ENCODE peak calls at places on chromosomes 1 and 21, in five cellular contexts. T is fibroblast of mammary gland; N is cardiac muscle cell; S is progenitor cell of endocrine pancreas; C is CD4-positive, alpha-beta T cell. P is an unnamed sample.

GRCh38 chr1:90936731-90937130 is 85.1 kb downstream of the ZNF644 start:
- DNase-seq in T (no peak), N (peak), C (no peak), S (no peak), P (no peak)

GRCh38 chr1:205709059-205709398 is 28.7 kb upstream of the SLC45A3 start:
- DNase-seq in S (no peak), C (no peak), T (peak), N (peak), P (peak)

GRCh38 chr1:6222644-6223043 is 13.1 kb downstream of the ICMT start:
- DNase-seq in C (no peak), S (no peak), N (peak), T (peak), P (peak)

GRCh38 chr1:86515597-86515996 is 31.3 kb upstream of the CLCA4 start:
- DNase-seq in C (no peak), T (peak), S (no peak), N (peak), P (no peak)

GRCh38 chr1:16143566-16144324 is 12.1 kb downstream of the EPHA2 start:
- DNase-seq in N (peak), S (peak), C (no peak), T (no peak), P (peak)

GRCh38 chr1:33155877-33156538 is 25.8 kb downstream of the TRIM62 start:
- DNase-seq in N (no peak), T (no peak), S (no peak), C (no peak), P (no peak)

GRCh38 chr1:10251325-10252103 is 41.1 kb downstream of the KIF1B start:
- DNase-seq in S (no peak), T (peak), N (peak), C (no peak), P (peak)

GRCh38 chr1:44676484-44677200 is 2.1 kb downstream of the ARMH1 start:
- DNase-seq in S (no peak), T (peak), C (no peak), N (peak), P (peak)

GRCh38 chr1:19250629-19251304 is 557 bp downstream of the EMC1 start:
- DNase-seq in S (no peak), T (no peak), C (no peak), N (no peak), P (no peak)

GRCh38 chr1:226476657-226477319 is 68.9 kb upstream of the PARP1 start:
- DNase-seq in N (no peak), S (no peak), C (no peak), T (no peak), P (no peak)

GRCh38 chr1:231743966-231744365 is 117.4 kb downstream of the DISC1 start:
- DNase-seq in S (no peak), N (no peak), C (no peak), T (no peak), P (no peak)

GRCh38 chr1:6743189-6744101 is 41.8 kb upstream of the CAMTA1 start:
- DNase-seq in N (peak), C (no peak), T (peak), S (no peak), P (peak)

GRCh38 chr1:196302981-196303380 is 305.3 kb downstream of the KCNT2 start:
- DNase-seq in T (no peak), C (no peak), S (no peak), N (no peak), P (no peak)

GRCh38 chr1:6248798-6249731 is 5.1 kb downstream of the HES3 start:
- DNase-seq in C (no peak), S (no peak), N (peak), T (peak), P (no peak)

GRCh38 chr1:56502700-56503245 is 76.6 kb downstream of the PLPP3 start:
- DNase-seq in N (peak), C (no peak), T (peak), S (no peak), P (peak)

GRCh38 chr1:151106891-151107290 is 36.3 kb downstream of the GABPB2 start:
- DNase-seq in S (no peak), T (peak), N (peak), C (no peak), P (peak)

GRCh38 chr21:37006521-37007291 is at the start of gene RIPPLY3:
- DNase-seq in T (no peak), N (peak), C (no peak), S (peak), P (no peak)

GRCh38 chr1:170685166-170685565 is 21.2 kb downstream of the PRRX1 start:
- DNase-seq in S (no peak), T (peak), C (no peak), N (peak), P (peak)

GRCh38 chr1:4161271-4162006 is 261.4 kb upstream of the C1orf174 start:
- DNase-seq in S (no peak), T (no peak), C (no peak), N (no peak), P (no peak)

GRCh38 chr1:231630558-231631205 is 4.1 kb downstream of the DISC1 start:
- DNase-seq in C (no peak), T (no peak), N (peak), S (no peak), P (peak)

GRCh38 chr1:104765115-104765514 is 1015.4 kb downstream of the AMY1C start:
- DNase-seq in C (no peak), S (no peak), N (no peak), T (no peak), P (no peak)

GRCh38 chr1:70355111-70355407 is 537 bp upstream of the ANKRD13C start:
- DNase-seq in S (no peak), N (no peak), C (no peak), T (no peak), P (no peak)

GRCh38 chr1:181504294-181505115 is 21.2 kb downstream of the CACNA1E start:
- DNase-seq in C (no peak), T (peak), S (no peak), N (peak), P (no peak)

GRCh38 chr1:116560704-116561490 is 9.9 kb downstream of the CD58 start:
- DNase-seq in C (no peak), T (no peak), S (no peak), N (no peak), P (no peak)

GRCh38 chr1:59692591-59692990 is 122.2 kb upstream of the HOOK1 start:
- DNase-seq in T (peak), N (peak), S (no peak), C (no peak), P (peak)

GRCh38 chr1:243481101-243481500 is 225.3 kb downstream of the SDCCAG8 start:
- DNase-seq in S (no peak), N (no peak), C (no peak), T (no peak), P (no peak)

GRCh38 chr1:41977329-41977728 is 58.6 kb upstream of the HIVEP3 start:
- DNase-seq in N (no peak), S (no peak), T (no peak), C (no peak), P (no peak)

GRCh38 chr1:174209347-174210187 is 50.2 kb downstream of the RABGAP1L start:
- DNase-seq in S (no peak), T (no peak), N (no peak), C (no peak), P (no peak)

GRCh38 chr1:236605030-236605806 is 902 bp upstream of the HEATR1 start:
- DNase-seq in S (no peak), C (no peak), T (no peak), N (no peak), P (no peak)

GRCh38 chr1:194227157-194227556 is 1040.7 kb upstream of the B3GALT2 start:
- DNase-seq in S (no peak), C (no peak), N (no peak), T (no peak), P (no peak)

GRCh38 chr1:10178602-10179407 is 31.6 kb upstream of the KIF1B start:
- DNase-seq in S (no peak), T (no peak), N (no peak), C (no peak), P (no peak)

GRCh38 chr1:28091043-28091781 is 2.8 kb upstream of the EYA3 start:
- DNase-seq in C (peak), S (peak), N (peak), T (peak), P (peak)

GRCh38 chr1:67149179-67149770 is 14.5 kb upstream of the C1orf141 start:
- DNase-seq in S (peak), T (peak), C (peak), N (peak), P (peak)

GRCh38 chr1:60573726-60574409 is 500.3 kb upstream of the C1orf87 start:
- DNase-seq in N (peak), S (no peak), C (no peak), T (peak), P (no peak)

GRCh38 chr1:117591248-117591647 is 14.6 kb upstream of the TENT5C start:
- DNase-seq in S (no peak), T (no peak), N (no peak), C (no peak), P (no peak)

GRCh38 chr1:117589531-117589930 is 16.3 kb upstream of the TENT5C start:
- DNase-seq in T (no peak), C (no peak), S (no peak), N (no peak), P (no peak)

GRCh38 chr1:117587479-117588356 is 18.1 kb upstream of the TENT5C start:
- DNase-seq in S (no peak), N (no peak), T (no peak), C (no peak), P (no peak)

GRCh38 chr1:117592155-117592554 is 13.7 kb upstream of the TENT5C start:
- DNase-seq in T (no peak), S (no peak), C (no peak), N (no peak), P (no peak)

GRCh38 chr1:117590273-117590925 is 15.4 kb upstream of the TENT5C start:
- DNase-seq in S (no peak), C (no peak), T (no peak), N (no peak), P (no peak)
- TF ChIP-seq CTCF in S (no peak), C (no peak), T (no peak), N (no peak), P (no peak)

GRCh38 chr1:197619008-197619640 is 156.2 kb downstream of the DENND1B start:
- DNase-seq in S (no peak), C (no peak), N (peak), T (peak), P (peak)
- TF ChIP-seq CTCF in S (peak), C (peak), N (peak), T (peak), P (peak)

DNA sequence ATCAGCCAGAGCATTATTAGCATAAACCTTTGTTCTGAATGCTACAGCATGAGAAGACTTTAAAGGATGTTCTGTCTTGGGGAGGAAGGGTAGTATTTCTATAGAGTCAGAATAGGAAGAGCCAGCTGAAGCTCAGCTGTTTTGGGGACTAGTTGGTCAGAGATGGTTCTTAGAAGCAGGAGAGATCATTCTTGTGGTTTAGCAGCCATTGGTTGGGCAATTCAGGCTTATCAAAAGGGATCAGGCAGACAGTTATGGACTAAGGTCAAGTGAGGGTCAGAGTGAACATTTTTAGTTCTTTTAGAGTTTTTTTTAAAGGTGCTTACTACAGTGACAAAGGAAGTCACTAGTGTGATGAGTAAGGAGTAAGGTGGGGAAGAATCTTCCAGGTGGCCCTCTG is 245.5 kb downstream of the RPS6KC1 start:
- DNase-seq in S (no peak), N (peak), C (no peak), T (no peak), P (no peak)
- TF ChIP-seq CTCF in S (no peak), N (no peak), C (no peak), T (no peak), P (no peak)

GRCh38 chr1:216194721-216195120 is 228.5 kb downstream of the USH2A start:
- DNase-seq in N (no peak), C (no peak), S (no peak), T (peak), P (no peak)

GRCh38 chr1:216190438-216190837 is 232.8 kb downstream of the USH2A start:
- DNase-seq in T (no peak), C (no peak), N (no peak), S (no peak), P (no peak)

DNA sequence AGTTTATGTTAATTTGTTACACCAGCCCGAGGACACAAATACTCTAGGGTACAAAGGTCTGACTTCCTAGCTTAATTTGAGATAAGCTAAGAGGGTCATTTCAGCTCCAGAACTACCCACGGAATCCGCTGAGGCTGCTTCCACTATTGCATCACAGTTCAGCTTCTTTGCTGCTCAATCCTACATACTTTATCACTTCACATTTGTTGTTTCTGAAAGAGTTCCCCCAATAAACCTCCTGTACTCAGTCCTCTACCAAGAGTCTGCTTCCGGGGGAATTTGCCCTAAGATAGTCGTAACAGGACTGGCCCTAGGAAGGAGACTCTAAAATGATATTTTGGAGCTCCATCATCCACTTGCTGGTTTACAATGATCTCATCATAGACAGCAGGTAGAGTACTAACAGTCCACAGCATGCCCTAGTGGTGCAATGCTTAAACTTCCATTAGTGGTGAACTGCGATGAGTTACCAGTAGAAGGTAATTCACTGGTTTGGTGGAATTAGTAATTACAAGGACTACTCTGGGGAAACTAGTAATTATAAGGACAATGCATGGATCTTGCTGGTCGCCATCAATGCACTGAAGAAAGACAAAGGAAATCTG is 229.3 kb downstream of the USH2A start:
- DNase-seq in T (no peak), S (no peak), N (no peak), C (no peak), P (no peak)
- TF ChIP-seq CTCF in T (no peak), S (peak), N (no peak), C (no peak), P (peak)

GRCh38 chr21:29521872-29522271 is 223.2 kb downstream of the BACH1 start:
- DNase-seq in T (no peak), N (no peak), S (no peak), C (no peak), P (no peak)
- TF ChIP-seq CTCF in T (no peak), N (no peak), S (no peak), C (no peak), P (no peak)

GRCh38 chr1:32068891-32069590 is 3.7 kb upstream of the TMEM39B start:
- DNase-seq in T (peak), C (no peak), S (no peak), N (peak), P (peak)

GRCh38 chr1:32073387-32074229 is 869 bp downstream of the TMEM39B start:
- DNase-seq in N (no peak), T (no peak), C (no peak), S (no peak), P (no peak)

GRCh38 chr1:32071758-32072621 is 749 bp upstream of the TMEM39B start:
- DNase-seq in S (no peak), C (no peak), N (peak), T (peak), P (peak)

GRCh38 chr1:32074841-32075240 is 2.1 kb downstream of the TMEM39B start:
- DNase-seq in N (no peak), T (no peak), C (no peak), S (no peak), P (no peak)

DNA sequence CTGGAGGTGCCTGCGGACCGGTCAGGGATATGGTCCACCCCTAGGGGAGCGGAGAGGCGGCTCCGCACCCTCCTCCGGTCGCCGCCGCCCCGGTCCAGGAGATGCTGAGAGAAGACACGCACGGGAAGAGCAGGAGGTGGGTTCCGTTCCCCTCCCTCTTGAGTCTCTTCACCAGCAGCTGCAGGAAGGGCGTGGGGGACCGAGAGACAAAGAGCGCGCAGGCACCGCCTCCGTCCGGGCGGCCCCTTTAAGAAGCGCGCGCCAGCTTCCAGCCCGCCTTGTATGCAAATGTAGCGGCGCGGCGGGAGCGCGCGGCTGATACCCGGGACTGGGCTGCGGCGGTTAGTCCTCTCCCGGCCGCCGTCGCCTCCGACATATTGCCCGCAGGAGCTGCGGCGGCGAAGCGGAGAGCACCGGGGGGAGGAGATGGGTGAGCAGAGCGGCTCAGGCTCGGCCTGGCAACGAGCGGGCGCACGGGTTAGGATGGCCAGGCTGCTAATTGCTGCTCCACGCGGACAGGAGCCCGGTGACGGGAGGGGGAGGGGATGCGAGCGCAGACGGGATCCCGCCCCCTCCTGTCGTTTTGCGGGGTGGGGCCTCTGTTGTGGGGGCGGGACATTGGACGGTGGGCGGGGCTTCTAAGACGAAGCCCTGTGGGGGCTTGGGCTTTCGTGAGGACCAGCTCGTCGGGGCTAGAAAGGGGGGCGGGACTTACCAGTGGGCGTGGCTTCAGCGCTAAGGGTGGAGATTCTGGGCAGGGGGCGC is at the start of gene TMEM39B:
- DNase-seq in N (peak), C (peak), S (peak), T (peak), P (peak)
- TF ChIP-seq CTCF in N (peak), C (no peak), S (no peak), T (no peak), P (no peak)

GRCh38 chr1:210475806-210476205 is 147.1 kb downstream of the HHAT start:
- DNase-seq in C (no peak), T (no peak), N (no peak), S (no peak), P (no peak)

GRCh38 chr1:210478820-210479219 is 150.1 kb downstream of the HHAT start:
- DNase-seq in T (no peak), C (no peak), S (no peak), N (no peak), P (no peak)

GRCh38 chr1:210482936-210483642 is 154.4 kb downstream of the HHAT start:
- DNase-seq in S (no peak), T (no peak), N (no peak), C (no peak), P (no peak)

GRCh38 chr1:210477328-210477924 is 148.7 kb downstream of the HHAT start:
- DNase-seq in S (no peak), T (peak), C (no peak), N (no peak), P (no peak)
- TF ChIP-seq CTCF in S (no peak), T (no peak), C (no peak), N (no peak), P (no peak)